ENCODE peak calls at places on chromosomes 1 and 21, in seven cellular contexts. N is esophagus squamous epithelium, G is GM12865, F is foreskin fibroblast, W is breast epithelium, U is colonic mucosa, E is fibroblast of pulmonary artery. K is an unnamed sample.

GRCh38 chr1:196372896-196373536 is 235.2 kb downstream of the KCNT2 start:
- DNase-seq in F (peak), E (peak), G (peak), W (no peak), U (no peak), N (no peak), K (no peak)

GRCh38 chr1:80607064-80607463 is 1193.7 kb upstream of the ADGRL2 start:
- DNase-seq in F (no peak), W (no peak), U (no peak), N (no peak), E (no peak), G (no peak), K (no peak)

GRCh38 chr1:91795601-91796389 is 90.2 kb downstream of the TGFBR3 start:
- DNase-seq in U (no peak), N (no peak), G (no peak), E (peak), W (no peak), F (peak), K (no peak)

GRCh38 chr1:183896466-183897026 is 91.6 kb downstream of the RGL1 start:
- DNase-seq in N (no peak), U (no peak), G (peak), W (no peak), E (peak), F (no peak), K (no peak)

GRCh38 chr1:226408285-226409184 is 642 bp upstream of the PARP1 start:
- DNase-seq in W (no peak), F (no peak), U (peak), E (no peak), N (no peak), G (no peak), K (no peak)

GRCh38 chr1:39995973-39996393 is 41.0 kb downstream of the MFSD2A start:
- DNase-seq in W (no peak), E (no peak), F (no peak), N (no peak), G (peak), U (no peak), K (no peak)

GRCh38 chr1:246404078-246404477 is 103.0 kb downstream of the SMYD3 start:
- DNase-seq in W (no peak), U (no peak), E (no peak), F (peak), G (no peak), N (no peak), K (no peak)

GRCh38 chr1:165426745-165427144 is 18.2 kb downstream of the RXRG start:
- DNase-seq in E (no peak), U (no peak), G (no peak), F (no peak), W (no peak), N (no peak), K (no peak)

GRCh38 chr1:1132928-1133750 is 17.2 kb upstream of the C1orf159 start:
- DNase-seq in G (no peak), E (no peak), W (no peak), U (peak), N (no peak), F (peak), K (no peak)

GRCh38 chr1:226181996-226182714 is 4.4 kb downstream of the ACBD3 start:
- DNase-seq in F (peak), G (peak), N (no peak), E (peak), U (peak), W (no peak), K (no peak)

GRCh38 chr21:28781602-28782274 is 210.9 kb downstream of the LTN1 start:
- DNase-seq in G (peak), U (no peak), W (no peak), E (peak), N (no peak), F (peak), K (no peak)

GRCh38 chr1:9340864-9341263 is 48.2 kb downstream of the SPSB1 start:
- DNase-seq in W (no peak), E (no peak), N (no peak), G (no peak), F (no peak), U (no peak), K (no peak)

DNA sequence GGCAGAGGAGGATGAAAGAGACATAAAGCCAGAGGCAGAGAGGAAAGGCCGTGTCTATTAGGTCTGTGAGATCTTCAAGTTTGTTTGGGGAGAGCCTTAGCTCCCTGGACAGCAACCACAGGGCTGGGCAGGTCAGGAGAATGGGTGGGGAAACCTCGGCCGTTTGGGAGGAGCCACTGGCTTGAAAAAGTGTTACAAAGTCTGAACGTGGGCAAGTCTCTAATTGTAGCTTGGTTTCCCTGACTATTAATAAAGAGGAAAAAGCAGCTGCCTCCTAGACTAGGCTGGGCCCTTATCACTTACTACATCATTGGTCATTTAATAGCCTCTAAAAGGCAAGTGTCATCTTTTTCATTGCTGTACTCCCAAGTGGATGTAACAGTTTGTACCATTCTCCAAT is at the start of gene CCDC17:
- DNase-seq in N (no peak), W (no peak), E (no peak), U (no peak), F (peak), G (no peak), K (no peak)
- TF ChIP-seq CTCF in N (no peak), W (no peak), E (no peak), U (no peak), F (no peak), G (no peak), K (no peak)

DNA sequence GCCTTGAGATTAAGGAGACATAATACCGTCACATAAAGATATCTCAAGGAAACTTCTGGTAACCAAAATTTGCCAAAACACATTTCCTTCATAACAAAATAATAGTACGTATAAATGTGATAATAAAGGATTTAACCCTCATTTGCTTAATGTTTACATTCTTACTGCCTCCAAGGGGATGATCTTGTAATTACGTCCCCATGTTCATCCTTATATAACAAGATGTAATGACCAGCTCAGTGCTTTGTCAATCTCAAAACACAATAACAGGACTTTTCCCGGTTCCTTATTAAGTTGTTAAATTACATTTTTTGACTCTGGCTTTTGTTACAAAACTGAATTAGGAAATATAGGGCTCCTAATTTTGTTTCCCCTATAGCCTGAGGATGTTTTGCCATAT is 41.3 kb upstream of the UHMK1 start:
- DNase-seq in F (no peak), U (no peak), E (no peak), W (no peak), N (no peak), G (no peak), K (no peak)
- TF ChIP-seq CTCF in F (no peak), U (no peak), E (no peak), W (no peak), N (no peak), G (no peak), K (no peak)

GRCh38 chr1:27552911-27553420 is 51.0 kb downstream of the AHDC1 start:
- DNase-seq in G (no peak), E (no peak), F (no peak), N (no peak), W (no peak), U (no peak), K (no peak)
- TF ChIP-seq CTCF in G (no peak), E (no peak), F (no peak), N (no peak), W (no peak), U (no peak), K (no peak)

GRCh38 chr21:16137106-16137505 is 407.3 kb downstream of the USP25 start:
- DNase-seq in F (peak), U (no peak), G (no peak), E (peak), W (no peak), N (no peak), K (no peak)
- TF ChIP-seq CTCF in F (no peak), U (no peak), G (no peak), E (no peak), W (no peak), N (no peak), K (no peak)

GRCh38 chr1:76546354-76546933 is 320.8 kb upstream of the ST6GALNAC5 start:
- DNase-seq in W (no peak), E (no peak), G (no peak), F (no peak), U (no peak), N (no peak), K (no peak)

GRCh38 chr1:76543495-76543894 is 323.8 kb upstream of the ST6GALNAC5 start:
- DNase-seq in F (no peak), G (no peak), N (no peak), W (no peak), E (no peak), U (no peak), K (no peak)

GRCh38 chr1:76547916-76548315 is 319.4 kb upstream of the ST6GALNAC5 start:
- DNase-seq in W (no peak), E (peak), N (no peak), G (no peak), U (peak), F (no peak), K (no peak)
- TF ChIP-seq CTCF in W (no peak), E (no peak), N (no peak), G (no peak), U (no peak), F (no peak), K (no peak)

GRCh38 chr1:6448749-6449631 is 17.0 kb downstream of the TNFRSF25 start:
- DNase-seq in N (no peak), G (no peak), W (no peak), E (no peak), F (peak), U (no peak), K (peak)
- TF ChIP-seq CTCF in N (no peak), G (no peak), W (no peak), E (no peak), F (no peak), U (no peak), K (no peak)

GRCh38 chr21:45930792-45931191 is 50.8 kb upstream of the COL6A1 start:
- DNase-seq in G (no peak), F (no peak), W (no peak), U (no peak), N (no peak), E (no peak), K (no peak)
- TF ChIP-seq CTCF in G (no peak), F (no peak), W (no peak), U (no peak), N (no peak), E (no peak), K (no peak)

DNA sequence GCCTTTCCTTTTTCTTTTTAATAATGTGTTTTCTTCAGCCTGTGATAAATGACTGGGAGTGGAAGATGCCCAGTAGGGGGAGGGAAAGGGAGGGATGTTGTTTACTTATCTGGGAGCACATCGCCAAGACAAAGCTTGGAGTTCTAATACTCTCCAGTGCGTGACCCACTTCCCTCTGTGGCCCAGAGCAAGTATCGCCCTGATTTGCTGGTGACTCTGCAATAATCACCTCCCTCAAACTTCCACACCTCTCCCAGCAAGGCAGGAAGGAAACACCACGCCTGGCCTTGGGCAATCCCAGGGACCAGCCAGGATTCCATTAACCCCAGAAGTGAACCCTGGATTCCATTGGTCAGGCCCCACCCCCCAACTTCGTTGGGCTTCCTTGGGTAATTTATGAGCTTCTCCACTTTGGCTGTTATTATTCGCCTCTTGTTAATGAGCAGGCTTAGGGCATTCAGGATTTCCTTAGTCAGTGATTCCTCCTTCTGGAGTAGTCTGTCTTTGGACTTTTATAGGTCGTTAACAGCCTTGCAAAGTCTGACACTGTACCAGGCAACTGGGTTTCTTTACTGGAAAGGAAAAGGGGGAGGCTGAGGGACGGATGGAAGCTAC is 24.3 kb upstream of the GRHL3 start:
- DNase-seq in W (no peak), G (no peak), F (peak), N (no peak), U (peak), E (peak), K (no peak)
- TF ChIP-seq CTCF in W (no peak), G (no peak), F (no peak), N (peak), U (no peak), E (no peak), K (no peak)

DNA sequence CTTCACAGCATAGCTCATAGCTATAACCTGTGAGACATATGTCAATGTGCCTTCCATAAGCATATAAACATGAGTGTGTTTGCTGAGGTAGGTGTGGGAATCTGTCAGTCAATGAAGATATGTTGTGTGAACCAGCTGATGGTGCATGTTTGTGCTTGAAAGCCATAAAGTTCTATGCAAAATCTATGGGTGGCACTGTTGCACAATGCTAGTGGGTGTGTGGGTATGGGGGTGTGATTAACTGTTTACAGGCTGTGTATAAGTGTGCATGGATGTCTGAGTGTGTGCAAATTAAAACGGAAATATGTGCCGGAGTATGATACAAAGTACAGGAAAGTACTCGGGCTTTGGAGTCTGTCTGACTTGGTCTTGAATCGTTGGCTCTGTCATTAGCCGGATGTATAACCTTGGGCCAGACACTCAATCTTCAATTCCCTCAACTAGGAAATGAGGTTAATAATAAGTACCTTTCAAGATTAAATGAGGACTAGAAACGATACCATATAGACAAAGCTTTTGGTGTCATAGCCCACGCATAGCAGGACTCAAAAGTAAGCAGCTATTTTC is 926 bp upstream of the ATP2B4 start:
- DNase-seq in F (peak), U (peak), W (no peak), E (peak), G (peak), N (no peak), K (no peak)
- TF ChIP-seq CTCF in F (no peak), U (peak), W (peak), E (peak), G (peak), N (peak), K (no peak)